ENCODE peak calls at places on chromosome 5, in ten cellular contexts. G is upper lobe of left lung; F is right cardiac atrium; D is effector memory CD4-positive, alpha-beta T cell; W is neural progenitor cell; C is gastrocnemius medialis; S is fibroblast of lung; Z is AG10803; V is ovary; Y is choroid plexus epithelial cell. L is an unnamed sample.

GRCh38 chr5:66945389-66946349 is 250.9 kb downstream of the CD180 start:
- DNase-seq in D (no peak), V (no peak), G (no peak), Y (peak), W (no peak), S (no peak), Z (no peak), F (no peak), C (no peak), L (no peak)

GRCh38 chr5:176812269-176813259 is 2.2 kb downstream of the UNC5A start:
- DNase-seq in D (no peak), Y (peak), C (no peak), Z (no peak), F (peak), S (no peak), V (no peak), W (peak), G (no peak), L (no peak)

GRCh38 chr5:136388474-136388873 is 23.1 kb upstream of the TRPC7 start:
- DNase-seq in Z (no peak), V (no peak), S (no peak), Y (no peak), G (no peak), F (no peak), C (no peak), W (peak), D (no peak), L (no peak)

GRCh38 chr5:128637031-128637430 is 99.0 kb upstream of the FBN2 start:
- DNase-seq in F (no peak), Y (peak), W (no peak), C (no peak), D (no peak), S (peak), G (no peak), Z (peak), V (no peak), L (no peak)

GRCh38 chr5:118405650-118406061 is 582.7 kb downstream of the DTWD2 start:
- DNase-seq in D (no peak), V (no peak), S (peak), C (no peak), F (peak), Z (no peak), W (peak), Y (no peak), G (no peak), L (no peak)

GRCh38 chr5:35436441-35437057 is 181.1 kb upstream of the SPEF2 start:
- DNase-seq in S (peak), Y (peak), D (no peak), G (no peak), C (no peak), Z (peak), V (no peak), W (peak), F (no peak), L (peak)

GRCh38 chr5:911601-912000 is 18.9 kb downstream of the TRIP13 start:
- DNase-seq in Z (no peak), S (peak), G (no peak), F (no peak), V (no peak), D (no peak), Y (peak), W (no peak), C (no peak), L (no peak)

GRCh38 chr5:89315194-89315593 is 432.2 kb upstream of the MEF2C start:
- DNase-seq in F (no peak), W (no peak), S (peak), G (no peak), V (peak), D (no peak), Y (peak), C (no peak), Z (peak), L (no peak)

GRCh38 chr5:170265527-170265926 is 32.0 kb downstream of the LCP2 start:
- DNase-seq in Y (peak), S (peak), F (peak), G (no peak), Z (peak), W (peak), C (peak), V (peak), D (no peak), L (no peak)

GRCh38 chr5:150632305-150633160 is 7.9 kb upstream of the SYNPO start:
- DNase-seq in D (no peak), F (peak), V (no peak), C (peak), Z (peak), S (peak), G (no peak), W (no peak), Y (peak), L (no peak)

GRCh38 chr5:150630459-150631325 is 9.8 kb upstream of the SYNPO start:
- DNase-seq in Y (no peak), G (no peak), S (no peak), D (no peak), Z (no peak), W (no peak), V (peak), C (peak), F (peak), L (no peak)

GRCh38 chr5:150630016-150630415 is 10.4 kb upstream of the SYNPO start:
- DNase-seq in S (no peak), V (peak), Z (no peak), Y (no peak), C (no peak), D (no peak), F (peak), G (no peak), W (no peak), L (no peak)

GRCh38 chr5:150633424-150633823 is 7.0 kb upstream of the SYNPO start:
- DNase-seq in D (no peak), G (no peak), Y (no peak), F (peak), Z (no peak), W (no peak), C (no peak), S (no peak), V (no peak), L (no peak)

DNA sequence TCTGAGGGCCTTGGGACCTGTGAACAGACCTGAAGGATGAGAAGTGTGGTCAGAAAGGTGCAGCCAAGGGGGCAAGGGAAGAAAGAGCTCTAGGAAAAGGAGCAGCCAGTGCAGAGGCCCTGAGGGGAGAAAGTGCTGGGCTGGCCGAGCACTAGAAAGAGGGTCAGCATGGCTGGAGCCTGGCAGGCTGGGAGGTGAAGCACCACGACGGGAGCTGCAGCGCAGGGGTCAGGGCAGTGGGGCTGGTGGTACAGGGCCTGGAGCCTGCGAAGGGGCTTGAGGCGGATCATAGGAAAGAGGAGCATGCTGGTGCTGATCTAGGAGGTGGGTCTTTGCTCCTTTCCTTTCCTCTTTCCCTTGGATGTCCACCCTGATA is 9.1 kb upstream of the SYNPO start:
- DNase-seq in V (no peak), S (no peak), G (no peak), Z (no peak), C (no peak), W (no peak), F (peak), D (no peak), Y (no peak), L (no peak)
- H3K4me3 ChIP-seq in V (no peak), S (no peak), G (no peak), Z (no peak), C (no peak), W (no peak), F (no peak), D (no peak), Y (no peak), L (no peak)

GRCh38 chr5:74186351-74187315 is 453.9 kb downstream of the ENC1 start:
- DNase-seq in D (no peak), C (no peak), G (no peak), S (no peak), F (no peak), V (no peak), Y (no peak), W (peak), Z (peak), L (no peak)

GRCh38 chr5:74184649-74185048 is 455.9 kb downstream of the ENC1 start:
- DNase-seq in V (no peak), D (no peak), Y (no peak), G (no peak), F (no peak), C (no peak), Z (no peak), W (no peak), S (no peak), L (no peak)

GRCh38 chr5:74187757-74188156 is 452.8 kb downstream of the ENC1 start:
- DNase-seq in D (no peak), S (no peak), W (peak), V (no peak), Z (no peak), C (no peak), F (no peak), Y (peak), G (no peak), L (no peak)

GRCh38 chr5:74185599-74185998 is 454.9 kb downstream of the ENC1 start:
- DNase-seq in W (no peak), S (no peak), G (no peak), D (no peak), F (no peak), Z (peak), V (no peak), Y (no peak), C (no peak), L (no peak)

GRCh38 chr5:74188341-74188740 is 452.2 kb downstream of the ENC1 start:
- DNase-seq in D (no peak), S (no peak), W (no peak), C (no peak), V (no peak), Y (no peak), Z (no peak), G (no peak), F (no peak), L (no peak)
- H3K4me3 ChIP-seq in D (no peak), S (no peak), W (no peak), C (no peak), V (no peak), Y (no peak), Z (no peak), G (no peak), F (no peak), L (no peak)

GRCh38 chr5:44942524-44943001 is 133.8 kb downstream of the MRPS30 start:
- DNase-seq in W (peak), Y (no peak), F (no peak), Z (peak), D (no peak), V (no peak), G (no peak), C (no peak), S (no peak), L (no peak)

GRCh38 chr5:44945743-44946142 is 137.0 kb downstream of the MRPS30 start:
- DNase-seq in S (no peak), D (no peak), C (no peak), F (no peak), Z (no peak), G (no peak), W (no peak), Y (no peak), V (no peak), L (no peak)

DNA sequence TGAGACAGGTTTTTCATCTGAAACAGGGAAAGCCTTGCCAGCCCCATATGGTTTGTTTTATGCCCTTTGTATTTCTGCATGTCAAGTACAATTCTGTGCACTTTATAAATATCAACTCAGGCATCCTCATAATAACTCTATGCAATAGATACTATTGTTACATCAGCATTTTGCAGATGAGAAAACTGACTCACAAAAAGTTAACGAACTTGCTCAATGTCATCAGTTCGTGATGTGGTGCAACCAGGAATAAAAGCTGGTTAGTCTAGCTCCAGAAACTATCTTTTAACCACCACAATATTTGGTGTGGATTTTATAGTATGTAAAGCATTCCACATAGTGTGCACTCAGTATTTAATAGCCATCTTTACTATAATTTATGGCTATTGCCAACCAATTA is 134.9 kb downstream of the MRPS30 start:
- DNase-seq in C (no peak), W (no peak), G (no peak), F (no peak), V (no peak), Z (peak), S (peak), Y (no peak), D (no peak), L (no peak)
- H3K4me3 ChIP-seq in C (no peak), W (no peak), G (no peak), F (no peak), V (no peak), Z (no peak), S (no peak), Y (no peak), D (no peak), L (no peak)

GRCh38 chr5:157193699-157194424 is 13.2 kb downstream of the ITK start:
- DNase-seq in S (no peak), D (no peak), G (no peak), Y (no peak), V (no peak), W (no peak), Z (no peak), F (no peak), C (no peak), L (no peak)

GRCh38 chr5:157198277-157199058 is 17.8 kb downstream of the ITK start:
- DNase-seq in S (no peak), C (no peak), F (no peak), V (no peak), Y (no peak), G (no peak), W (no peak), D (peak), Z (no peak), L (no peak)

GRCh38 chr5:157196045-157196444 is 15.4 kb downstream of the ITK start:
- DNase-seq in S (no peak), Y (no peak), W (no peak), C (no peak), F (no peak), Z (no peak), D (no peak), V (no peak), G (no peak), L (no peak)

DNA sequence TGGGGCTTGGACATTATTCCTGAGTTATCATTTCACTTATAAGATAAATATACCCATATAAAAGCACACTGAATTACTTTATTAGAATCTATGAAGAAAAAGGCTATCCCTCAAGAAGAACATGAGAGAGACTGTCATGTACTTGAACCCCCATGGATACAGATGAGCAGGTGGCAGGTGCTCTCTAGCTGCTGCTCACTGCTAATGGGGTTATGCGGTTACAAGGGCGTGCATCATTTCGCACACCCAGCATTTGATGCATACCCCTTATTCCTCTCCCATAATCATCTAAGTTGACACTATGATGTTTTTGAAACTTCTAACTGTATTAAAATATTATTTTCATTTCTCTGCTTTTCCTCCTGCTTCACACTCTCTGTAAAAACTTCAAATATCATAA is 16.4 kb downstream of the ITK start:
- DNase-seq in Y (no peak), V (no peak), C (no peak), G (no peak), D (no peak), Z (no peak), F (no peak), S (no peak), W (no peak), L (no peak)
- H3K4me3 ChIP-seq in Y (no peak), V (no peak), C (no peak), G (no peak), D (no peak), Z (no peak), F (no peak), S (no peak), W (no peak), L (no peak)

GRCh38 chr5:64164166-64164565 is 1.5 kb upstream of the RNF180 start:
- DNase-seq in F (no peak), G (no peak), W (no peak), V (no peak), C (no peak), S (no peak), D (no peak), Z (no peak), Y (no peak), L (no peak)

GRCh38 chr5:64163746-64164145 is 1.9 kb upstream of the RNF180 start:
- DNase-seq in S (no peak), D (no peak), F (no peak), C (no peak), V (no peak), Z (no peak), W (no peak), Y (no peak), G (no peak), L (no peak)

GRCh38 chr5:64165500-64166200 is at the start of gene RNF180:
- DNase-seq in Z (peak), S (peak), W (peak), D (no peak), F (peak), G (peak), Y (peak), V (peak), C (peak), L (peak)

GRCh38 chr5:64166201-64166959 is 737 bp downstream of the RNF180 start:
- DNase-seq in Y (no peak), Z (no peak), V (no peak), G (no peak), W (peak), D (no peak), S (no peak), C (no peak), F (no peak), L (no peak)

DNA sequence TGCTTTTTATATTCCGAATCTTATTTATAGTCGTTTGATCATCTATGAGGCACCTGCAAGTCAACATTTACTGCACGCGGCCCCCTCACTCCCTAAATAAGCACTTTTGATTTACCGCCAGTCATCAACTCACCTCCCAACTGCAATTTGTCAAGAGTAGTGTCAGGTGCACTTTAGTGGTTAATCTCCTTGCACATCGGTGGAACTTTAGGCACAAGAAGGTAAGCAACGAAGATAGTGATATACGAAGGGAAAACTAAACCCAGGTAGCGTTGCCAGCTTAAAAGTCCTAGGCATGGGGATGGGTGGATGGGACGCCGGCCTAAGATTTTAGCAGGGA is 513 bp upstream of the RNF180 start:
- DNase-seq in D (no peak), W (no peak), V (no peak), F (no peak), C (no peak), G (no peak), Z (no peak), S (no peak), Y (no peak), L (no peak)
- H3K4me3 ChIP-seq in D (no peak), W (peak), V (peak), F (peak), C (peak), G (no peak), Z (peak), S (peak), Y (peak), L (no peak)

DNA sequence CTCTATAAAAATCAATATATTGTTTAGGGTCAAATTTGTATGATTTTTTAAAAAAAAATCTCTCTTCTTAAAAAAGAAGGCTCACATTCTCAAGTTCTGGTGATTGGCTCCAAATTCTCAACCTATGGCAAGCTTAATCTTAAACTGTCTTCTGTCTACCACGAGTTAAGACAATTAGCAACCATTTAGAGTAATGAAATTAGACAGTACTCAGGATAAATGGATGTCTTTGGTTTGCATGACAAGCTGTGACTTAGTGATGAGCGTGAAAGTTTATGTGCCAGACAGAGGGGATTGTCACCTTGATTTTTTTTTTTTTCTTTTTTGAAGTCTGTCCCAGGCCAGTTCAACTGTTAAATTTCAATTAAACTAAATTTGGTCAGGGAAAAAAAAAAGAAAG is 1632.3 kb downstream of the MAT2B start:
- DNase-seq in G (no peak), C (no peak), S (no peak), W (no peak), F (no peak), Z (no peak), V (no peak), D (no peak), Y (no peak), L (no peak)
- H3K4me3 ChIP-seq in G (no peak), C (no peak), S (no peak), W (peak), F (no peak), Z (no peak), V (no peak), D (no peak), Y (no peak), L (no peak)

DNA sequence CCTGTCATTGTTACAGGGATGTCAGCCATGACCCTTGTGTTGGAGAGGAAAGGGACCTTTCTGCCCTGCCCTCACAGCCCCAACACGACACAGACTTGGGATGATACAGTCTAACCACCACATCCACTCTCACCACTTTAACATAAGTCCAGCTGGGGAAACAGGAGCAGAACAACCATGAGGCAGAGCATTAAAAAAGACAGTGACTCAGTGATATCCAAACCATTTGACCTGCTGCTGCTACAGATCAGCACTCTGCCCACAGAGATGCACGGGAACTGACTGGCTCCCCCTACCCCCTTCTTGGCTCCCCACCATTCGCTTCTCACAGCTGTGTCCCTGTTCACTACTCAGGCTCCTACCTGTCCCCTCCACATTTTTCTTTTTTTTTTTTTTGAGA is 458.6 kb downstream of the ZNF608 start:
- DNase-seq in Z (no peak), G (no peak), D (no peak), S (no peak), Y (no peak), C (peak), F (no peak), W (no peak), V (no peak), L (no peak)
- H3K4me3 ChIP-seq in Z (no peak), G (no peak), D (no peak), S (no peak), Y (no peak), C (no peak), F (no peak), W (no peak), V (no peak), L (no peak)

GRCh38 chr5:123091988-123092583 is 3.0 kb downstream of the PRDM6 start:
- DNase-seq in V (no peak), F (no peak), D (no peak), S (peak), Y (no peak), Z (no peak), G (no peak), C (no peak), W (peak), L (no peak)

GRCh38 chr5:123089572-123089970 is 530 bp downstream of the PRDM6 start:
- DNase-seq in Y (peak), Z (peak), G (peak), D (no peak), C (no peak), F (peak), V (peak), W (peak), S (peak), L (no peak)

GRCh38 chr5:123091258-123091987 is 2.4 kb downstream of the PRDM6 start:
- DNase-seq in G (no peak), S (peak), Z (no peak), F (no peak), D (no peak), Y (no peak), C (no peak), V (no peak), W (no peak), L (no peak)

GRCh38 chr5:123089971-123090640 is 1.1 kb downstream of the PRDM6 start:
- DNase-seq in V (peak), Y (peak), D (no peak), G (peak), F (peak), W (peak), Z (peak), C (no peak), S (no peak), L (no peak)

GRCh38 chr5:123090641-123091257 is 1.7 kb downstream of the PRDM6 start:
- DNase-seq in G (peak), C (no peak), W (peak), S (no peak), V (peak), Y (no peak), D (no peak), F (no peak), Z (no peak), L (no peak)
- H3K4me3 ChIP-seq in G (peak), C (peak), W (peak), S (peak), V (peak), Y (peak), D (no peak), F (peak), Z (peak), L (no peak)